ENCODE peak calls at places on chromosomes 3 and 15, in six cellular contexts. H is spleen, Y is SJSA1, U is Peyer's patch, M is psoas muscle, F is stomach. O is an unnamed sample.

GRCh38 chr3:188262913-188263683 is 109.1 kb downstream of the LPP start:
- DNase-seq in M (peak; percentile 74), F (no peak), Y (peak; percentile 73), H (no peak), U (no peak), O (no peak)

GRCh38 chr3:196159952-196160804 is 51.0 kb downstream of the ZDHHC19 start:
- DNase-seq in H (peak; percentile 83), F (peak; percentile 74), U (peak; percentile 72), Y (peak; percentile 6), M (peak; percentile 48), O (no peak)

GRCh38 chr3:170738756-170739155 is 131.2 kb downstream of the RPL22L1 start:
- DNase-seq in H (no peak), M (no peak), F (no peak), U (no peak), Y (no peak), O (no peak)

GRCh38 chr3:29186131-29186599 is 94.7 kb upstream of the RBMS3 start:
- DNase-seq in M (no peak), F (no peak), Y (peak; percentile 84), H (no peak), U (no peak), O (no peak)

GRCh38 chr15:23416349-23417276 is 30.4 kb downstream of the GOLGA6L2 start:
- DNase-seq in U (no peak), M (peak; percentile 49), H (peak; percentile 68), Y (no peak), F (no peak), O (no peak)

GRCh38 chr3:157532529-157533297 is 29.5 kb upstream of the VEPH1 start:
- DNase-seq in H (no peak), F (no peak), U (no peak), Y (peak; percentile 64), M (no peak), O (no peak)

GRCh38 chr3:54999801-55000200 is 71.9 kb upstream of the LRTM1 start:
- DNase-seq in H (no peak), F (no peak), Y (no peak), M (no peak), U (no peak), O (no peak)

GRCh38 chr3:123071146-123071545 is 4.3 kb downstream of the PDIA5 start:
- DNase-seq in Y (peak; percentile 62), U (no peak), F (no peak), M (no peak), H (no peak), O (no peak)

GRCh38 chr15:74799255-74799842 is 13.3 kb upstream of the LMAN1L start:
- DNase-seq in U (no peak), H (peak; percentile 87), M (no peak), F (no peak), Y (no peak), O (no peak)

GRCh38 chr15:94086360-94086759 is 145.0 kb upstream of the MCTP2 start:
- DNase-seq in Y (peak; percentile 47), M (no peak), F (no peak), U (no peak), H (no peak), O (no peak)

GRCh38 chr15:99925661-99926461 is 192.6 kb upstream of the LYSMD4 start:
- DNase-seq in F (peak; percentile 77), U (peak; percentile 79), M (peak; percentile 82), Y (peak; percentile 4), H (peak; percentile 97), O (peak; percentile 74)

GRCh38 chr15:50753463-50753862 is 12.0 kb downstream of the SPPL2A start:
- DNase-seq in M (no peak), Y (no peak), U (no peak), H (no peak), F (no peak), O (no peak)

GRCh38 chr15:48112242-48112641 is 8.5 kb upstream of the SLC24A5 start:
- DNase-seq in Y (peak; percentile 9), M (no peak), H (no peak), U (no peak), F (no peak), O (no peak)

GRCh38 chr15:31267161-31268107 is 59.2 kb upstream of the KLF13 start:
- DNase-seq in Y (no peak), M (peak; percentile 19), H (peak; percentile 81), U (no peak), F (peak; percentile 32), O (no peak)

GRCh38 chr15:40069178-40070165 is 30.5 kb upstream of the SRP14 start:
- DNase-seq in H (peak; percentile 93), Y (peak; percentile 89), M (peak; percentile 98), U (peak; percentile 94), F (peak; percentile 99), O (no peak)

GRCh38 chr3:180802837-180803236 is 109.6 kb upstream of the FXR1 start:
- DNase-seq in H (no peak), Y (no peak), F (no peak), U (no peak), M (no peak), O (no peak)

GRCh38 chr15:82850242-82850591 is 40.8 kb downstream of the WHAMM start:
- DNase-seq in M (no peak), Y (no peak), F (no peak), H (no peak), U (no peak), O (no peak)

GRCh38 chr3:109559389-109559788 is 222.0 kb upstream of the DPPA4 start:
- DNase-seq in Y (no peak), F (no peak), H (no peak), U (no peak), M (no peak), O (no peak)

GRCh38 chr3:40079203-40079844 is 230.2 kb upstream of the EIF1B start:
- DNase-seq in M (no peak), F (no peak), U (no peak), Y (peak; percentile 24), H (no peak), O (no peak)

GRCh38 chr3:117526485-117527079 is 817.0 kb downstream of the TUSC7 start:
- DNase-seq in H (no peak), U (no peak), F (peak; percentile 26), M (no peak), Y (peak; percentile 21), O (no peak)

GRCh38 chr3:185057829-185058228 is 95.0 kb downstream of the C3orf70 start:
- DNase-seq in H (no peak), M (no peak), U (no peak), F (no peak), Y (no peak), O (no peak)

GRCh38 chr3:192795021-192795420 is 67.7 kb upstream of the FGF12 start:
- DNase-seq in F (no peak), Y (no peak), M (no peak), H (no peak), U (no peak), O (no peak)

GRCh38 chr15:89299896-89300295 is 34.7 kb downstream of the POLG start:
- DNase-seq in F (no peak), Y (no peak), H (no peak), U (no peak), M (no peak), O (no peak)
- H3K36me3 ChIP-seq in F (peaks cover 12% of the 10 kb centered on the region), Y (peaks cover 62% of the 10 kb centered on the region), H (no peaks in the 10 kb centered on the region), U (no peaks in the 10 kb centered on the region), M (no peaks in the 10 kb centered on the region), O (no peaks in the 10 kb centered on the region)

GRCh38 chr3:152323834-152324233 is 55.1 kb downstream of the MBNL1 start:
- DNase-seq in H (no peak), F (no peak), U (no peak), Y (no peak), M (no peak), O (peak; percentile 26)
- H3K4me1 ChIP-seq in H (peaks cover 81% of the 10 kb centered on the region), F (peaks cover 55% of the 10 kb centered on the region), U (no peaks in the 10 kb centered on the region), Y (peaks cover 39% of the 10 kb centered on the region), M (peaks cover 82% of the 10 kb centered on the region), O (peaks cover 81% of the 10 kb centered on the region)

GRCh38 chr15:60383008-60383694 is 14.6 kb downstream of the ANXA2 start:
- DNase-seq in H (no peak), M (no peak), U (no peak), Y (no peak), F (no peak), O (no peak)
- H3K36me3 ChIP-seq in H (no peaks in the 10 kb centered on the region), M (peaks cover 79% of the 10 kb centered on the region), U (no peaks in the 10 kb centered on the region), Y (peaks cover 93% of the 10 kb centered on the region), F (peaks cover 57% of the 10 kb centered on the region), O (peaks cover 5% of the 10 kb centered on the region)

GRCh38 chr15:85443046-85443445 is 62.6 kb downstream of the AKAP13 start:
- DNase-seq in U (no peak), F (no peak), Y (no peak), H (no peak), M (no peak), O (no peak)
- H3K4me1 ChIP-seq in U (no peaks in the 10 kb centered on the region), F (peaks cover 16% of the 10 kb centered on the region), Y (peaks cover 14% of the 10 kb centered on the region), H (peaks cover 46% of the 10 kb centered on the region), M (peaks cover 20% of the 10 kb centered on the region), O (peaks cover 26% of the 10 kb centered on the region)

DNA sequence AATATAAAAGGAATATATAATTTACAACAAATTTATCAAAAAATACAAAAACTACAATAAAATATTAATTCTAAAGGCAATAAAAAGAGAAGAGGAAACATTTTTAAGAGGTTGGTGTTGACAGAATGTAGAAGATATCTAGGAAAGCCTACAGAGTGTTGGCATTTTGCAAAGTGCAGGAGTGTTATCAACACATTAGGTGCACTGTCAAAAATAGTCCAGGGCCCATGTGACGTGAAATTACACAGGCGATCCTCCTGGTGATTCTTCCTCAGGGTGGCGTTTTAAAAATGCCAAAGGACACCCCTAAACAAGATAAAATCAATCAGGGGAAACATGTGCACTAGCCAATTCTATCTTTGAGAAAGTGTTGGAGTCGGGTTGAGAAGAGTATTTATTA is 222.7 kb downstream of the ARPP21 start:
- DNase-seq in U (no peak), Y (no peak), H (no peak), M (no peak), F (no peak), O (no peak)
- H3K36me3 ChIP-seq in U (no peaks in the 10 kb centered on the region), Y (no peaks in the 10 kb centered on the region), H (no peaks in the 10 kb centered on the region), M (no peaks in the 10 kb centered on the region), F (no peaks in the 10 kb centered on the region), O (no peaks in the 10 kb centered on the region)

DNA sequence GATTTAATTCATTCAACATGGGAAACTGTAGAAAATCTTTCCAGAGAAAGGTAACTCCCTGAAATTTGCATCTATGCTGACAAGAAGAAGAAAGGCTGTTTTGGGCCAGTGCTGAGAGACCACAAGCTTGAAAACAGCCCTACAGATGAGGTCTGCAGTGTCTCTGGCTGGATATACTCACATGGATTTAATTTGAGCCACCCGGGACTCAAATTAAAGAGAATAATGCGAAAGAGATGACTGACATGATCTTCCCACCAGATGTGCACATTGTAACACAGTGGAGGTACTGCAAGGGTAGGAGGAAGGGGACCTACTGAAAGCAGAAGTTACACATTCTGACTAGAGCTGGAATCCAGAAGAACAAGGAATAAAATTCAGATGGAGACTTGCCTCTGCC is 728.3 kb upstream of the SGO1 start:
- DNase-seq in M (no peak), H (no peak), F (no peak), Y (no peak), U (no peak), O (no peak)
- H3K4me1 ChIP-seq in M (no peaks in the 10 kb centered on the region), H (no peaks in the 10 kb centered on the region), F (no peaks in the 10 kb centered on the region), Y (no peaks in the 10 kb centered on the region), U (no peaks in the 10 kb centered on the region), O (no peaks in the 10 kb centered on the region)

DNA sequence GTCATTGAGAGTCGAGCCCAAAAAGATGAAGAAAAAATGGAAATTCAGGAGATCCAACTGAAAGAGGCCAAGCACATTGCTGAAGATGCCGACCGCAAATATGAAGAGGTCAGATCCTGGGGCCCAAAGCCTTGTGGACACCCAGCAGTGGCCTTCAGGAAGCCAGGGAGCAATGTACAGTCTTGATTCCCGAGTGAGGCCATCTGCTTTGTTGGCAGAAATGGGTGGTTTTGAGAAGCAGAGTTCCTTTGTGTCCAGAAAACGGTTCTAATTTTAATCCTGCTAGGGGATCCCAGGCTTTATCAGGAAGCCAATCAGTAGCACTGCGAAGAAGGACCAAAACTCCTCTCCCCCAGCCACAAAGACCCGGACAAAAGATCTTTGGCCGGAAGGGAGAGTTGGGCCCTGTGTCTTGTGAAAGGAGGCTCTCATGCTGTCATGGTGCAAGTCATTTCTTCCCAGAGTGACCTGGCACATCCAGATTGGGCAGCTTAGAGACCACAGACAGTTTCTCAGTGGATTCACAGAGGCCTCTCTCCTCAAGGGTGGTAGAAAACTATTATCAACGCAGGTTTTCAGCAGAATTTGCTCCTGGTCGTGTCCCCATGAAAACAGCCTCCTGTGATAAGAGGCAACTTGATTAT is 17.1 kb downstream of the TPM1 start:
- DNase-seq in M (no peak), Y (no peak), U (no peak), F (no peak), H (no peak), O (no peak)
- H3K36me3 ChIP-seq in M (peaks cover 91% of the 10 kb centered on the region), Y (peaks cover 100% of the 10 kb centered on the region), U (no peaks in the 10 kb centered on the region), F (peaks cover 87% of the 10 kb centered on the region), H (peaks cover 5% of the 10 kb centered on the region), O (peaks cover 35% of the 10 kb centered on the region)

O was measured in CD8-positive, alpha-beta memory T cell.